ENCODE peak calls at places on chromosomes 2 and 18, in ten cellular contexts. S, Y, P, T, O, J, V, B, G and A are unnamed samples.

GRCh38 chr2:38074775-38075435 is 1.0 kb downstream of the CYP1B1 start:
- DNase-seq in T (no peak), B (no peak), S (no peak), Y (no peak), O (no peak), J (no peak), P (peak), V (peak), G (no peak), A (no peak)

GRCh38 chr2:116491292-116491691 is 1323.2 kb upstream of the DDX18 start:
- DNase-seq in G (no peak), Y (no peak), P (no peak), V (no peak), O (no peak), J (no peak), B (no peak), T (no peak), S (no peak), A (no peak)

GRCh38 chr18:72161686-72162085 is 382.5 kb downstream of the CBLN2 start:
- DNase-seq in J (no peak), O (no peak), V (peak), B (no peak), G (no peak), P (no peak), S (no peak), Y (no peak), T (no peak), A (no peak)

GRCh38 chr2:223997938-223998337 is 40.7 kb downstream of the MRPL44 start:
- DNase-seq in J (no peak), S (no peak), B (no peak), T (no peak), P (peak), O (no peak), V (peak), Y (no peak), G (no peak), A (no peak)

GRCh38 chr2:176527141-176527901 is 258.1 kb downstream of the MTX2 start:
- DNase-seq in S (no peak), J (no peak), V (no peak), Y (no peak), G (no peak), T (no peak), P (no peak), B (no peak), O (peak), A (no peak)

GRCh38 chr2:224847961-224848850 is 132.0 kb upstream of the CCDC195 start:
- DNase-seq in P (peak), V (peak), T (no peak), S (peak), J (no peak), Y (no peak), G (no peak), B (no peak), O (peak), A (no peak)

GRCh38 chr2:197576631-197577030 is 60.8 kb downstream of the MOB4 start:
- DNase-seq in Y (no peak), J (no peak), O (no peak), V (no peak), B (no peak), S (no peak), P (peak), T (no peak), G (no peak), A (no peak)

GRCh38 chr2:67571785-67572718 is 174.9 kb downstream of the ETAA1 start:
- DNase-seq in S (no peak), J (no peak), T (no peak), O (no peak), Y (no peak), P (no peak), B (no peak), V (peak), G (no peak), A (no peak)

GRCh38 chr2:96694816-96695455 is 44.9 kb downstream of the LMAN2L start:
- DNase-seq in Y (no peak), J (no peak), V (no peak), G (no peak), P (no peak), T (no peak), S (no peak), O (no peak), B (no peak), A (no peak)

GRCh38 chr18:77088977-77089795 is 43.4 kb downstream of the MBP start:
- DNase-seq in V (peak), B (no peak), P (no peak), S (peak), Y (no peak), G (no peak), T (no peak), J (no peak), O (no peak), A (no peak)

GRCh38 chr2:189142893-189143759 is 36.4 kb downstream of the COL5A2 start:
- DNase-seq in Y (peak), S (peak), P (peak), T (no peak), V (peak), G (peak), B (no peak), J (peak), O (no peak), A (peak)

GRCh38 chr2:150134223-150134858 is 353.1 kb downstream of the RND3 start:
- DNase-seq in O (no peak), J (no peak), T (no peak), V (no peak), G (peak), P (peak), Y (no peak), S (no peak), B (no peak), A (no peak)

GRCh38 chr2:84924173-84925106 is 19.0 kb downstream of the TMSB10 start:
- DNase-seq in B (no peak), S (peak), T (no peak), O (no peak), Y (no peak), V (peak), P (peak), J (no peak), G (peak), A (no peak)

GRCh38 chr2:186891219-186891621 is 42.2 kb upstream of the ZSWIM2 start:
- DNase-seq in Y (no peak), P (peak), V (no peak), O (no peak), G (no peak), T (no peak), B (no peak), J (no peak), S (no peak), A (no peak)

GRCh38 chr2:8860239-8860638 is 22.8 kb upstream of the KIDINS220 start:
- DNase-seq in G (no peak), O (no peak), B (no peak), T (no peak), V (peak), S (no peak), Y (no peak), P (peak), J (no peak), A (no peak)

GRCh38 chr2:239858179-239858578 is 167.0 kb downstream of the NDUFA10 start:
- DNase-seq in P (no peak), J (no peak), G (no peak), T (no peak), S (no peak), Y (no peak), O (no peak), B (no peak), V (no peak), A (no peak)

GRCh38 chr2:78699696-78700095 is 325.8 kb upstream of the REG3G start:
- DNase-seq in S (no peak), O (no peak), T (no peak), B (no peak), Y (no peak), V (no peak), J (no peak), P (no peak), G (no peak), A (no peak)

GRCh38 chr2:242020196-242021004 is 150.9 kb downstream of the RTP5 start:
- DNase-seq in S (peak), V (no peak), P (peak), T (no peak), O (no peak), Y (no peak), G (no peak), J (peak), B (no peak), A (no peak)

GRCh38 chr2:40384714-40385113 is 67.2 kb downstream of the SLC8A1 start:
- DNase-seq in G (no peak), Y (no peak), P (peak), S (no peak), T (no peak), J (peak), O (no peak), V (peak), B (peak), A (no peak)

GRCh38 chr2:13522096-13522495 is 805.4 kb downstream of the TRIB2 start:
- DNase-seq in T (no peak), B (no peak), O (no peak), S (peak), Y (no peak), V (no peak), P (no peak), J (no peak), G (no peak), A (no peak)

GRCh38 chr2:210586381-210586780 is 30.0 kb downstream of the CPS1 start:
- DNase-seq in J (no peak), B (no peak), P (peak), O (no peak), G (no peak), S (no peak), V (no peak), T (no peak), Y (no peak), A (no peak)

GRCh38 chr2:85710687-85711577 is 16.8 kb downstream of the GNLY start:
- DNase-seq in J (no peak), P (peak), V (no peak), G (no peak), Y (no peak), T (no peak), B (no peak), O (no peak), S (no peak), A (no peak)

GRCh38 chr18:75422341-75422910 is 5.1 kb downstream of the SMIM21 start:
- DNase-seq in O (no peak), Y (no peak), B (no peak), V (no peak), S (no peak), P (peak), J (no peak), G (no peak), T (no peak), A (no peak)

GRCh38 chr18:28015671-28016070 is 161.3 kb downstream of the CDH2 start:
- DNase-seq in Y (no peak), T (no peak), O (no peak), B (no peak), P (no peak), S (no peak), J (no peak), V (no peak), G (peak), A (no peak)